ENCODE peak calls at places on chromosomes 3 and 15, in nine cellular contexts. O is stimulated activated CD4-positive, alpha-beta T cell treated with anti-CD3 and anti-CD28 coated beads, Interleukin-4, amount 100 ng/mL, for 24 hours; V is astrocyte of the hippocampus; H is hepatocyte; F is activated effector memory CD4-positive, alpha-beta T cell treated with Interleukin-2 at 50 U/mL for 16 hours; B is GM12865; I is HuH-7.5; G is brain pericyte; N is tibial artery. K is an unnamed sample.

GRCh38 chr15:85879334-85880163 is 84.8 kb upstream of the KLHL25 start:
- DNase-seq in I (no peak), F (no peak), O (no peak), N (no peak), V (no peak), B (no peak), H (peak; percentile 30), G (no peak), K (no peak)

GRCh38 chr15:63405159-63405558 is 23.5 kb upstream of the CA12 start:
- DNase-seq in V (no peak), B (no peak), I (no peak), O (no peak), N (no peak), G (no peak), F (no peak), H (no peak), K (no peak)

GRCh38 chr15:100093211-100094126 is 248.3 kb downstream of the ADAMTS17 start:
- DNase-seq in F (no peak), G (no peak), V (peak; percentile 70), I (no peak), B (no peak), H (no peak), O (no peak), N (no peak), K (no peak)

GRCh38 chr3:12798559-12799179 is 2.2 kb downstream of the CAND2 start:
- DNase-seq in N (no peak), I (no peak), V (no peak), B (no peak), H (no peak), G (no peak), O (no peak), F (no peak), K (no peak)

GRCh38 chr15:98649996-98650870 is 1.9 kb downstream of the IGF1R start:
- DNase-seq in N (peak; percentile 76), G (no peak), V (peak; percentile 61), F (peak; percentile 4), I (peak; percentile 58), B (peak; percentile 11), O (peak; percentile 42), H (peak; percentile 50), K (no peak)

GRCh38 chr3:16494906-16495580 is 18.5 kb downstream of the RFTN1 start:
- DNase-seq in F (no peak), B (no peak), N (no peak), G (no peak), H (no peak), V (no peak), I (no peak), O (no peak), K (no peak)

GRCh38 chr15:33125883-33126535 is 68.5 kb downstream of the FMN1 start:
- DNase-seq in H (no peak), N (no peak), I (no peak), O (no peak), G (no peak), F (no peak), V (no peak), B (no peak), K (no peak)

GRCh38 chr3:53255360-53255774 is 455 bp downstream of the TKT start:
- DNase-seq in F (peak; percentile 33), G (no peak), H (peak; percentile 64), B (peak; percentile 62), N (no peak), O (peak; percentile 39), I (no peak), V (peak; percentile 60), K (no peak)

GRCh38 chr15:95024388-95024787 is 793.0 kb downstream of the MCTP2 start:
- DNase-seq in H (peak; percentile 54), I (no peak), N (no peak), B (no peak), V (peak; percentile 12), F (no peak), O (no peak), G (peak; percentile 22), K (peak; percentile 5)

GRCh38 chr3:171965088-171965712 is 74.2 kb upstream of the FNDC3B start:
- DNase-seq in I (no peak), G (no peak), H (no peak), F (no peak), V (no peak), O (no peak), N (no peak), B (no peak), K (no peak)

GRCh38 chr15:67331676-67332075 is 77.1 kb downstream of the IQCH start:
- DNase-seq in F (no peak), N (no peak), O (no peak), B (no peak), G (no peak), H (no peak), V (peak; percentile 4), I (no peak), K (no peak)

GRCh38 chr3:108936924-108937689 is 16.6 kb downstream of the GUCA1C start:
- DNase-seq in B (no peak), I (no peak), F (no peak), V (no peak), O (no peak), H (no peak), N (no peak), G (no peak), K (no peak)

GRCh38 chr3:23867400-23867799 is 49.4 kb downstream of the NKIRAS1 start:
- DNase-seq in N (no peak), G (no peak), I (no peak), B (peak; percentile 26), F (no peak), H (no peak), O (no peak), V (no peak), K (no peak)

GRCh38 chr3:126468028-126468891 is 7.4 kb downstream of the ZXDC start:
- DNase-seq in B (no peak), O (no peak), F (no peak), H (peak; percentile 38), V (no peak), G (no peak), I (no peak), N (peak; percentile 52), K (no peak)

GRCh38 chr3:48406443-48407431 is 23.1 kb downstream of the PLXNB1 start:
- DNase-seq in N (peak; percentile 63), H (no peak), I (peak; percentile 6), O (peak; percentile 2), F (no peak), G (no peak), B (no peak), V (no peak), K (no peak)

GRCh38 chr3:53702776-53703175 is 143.4 kb downstream of the CHDH start:
- DNase-seq in O (no peak), B (no peak), V (no peak), N (no peak), H (no peak), I (no peak), F (no peak), G (no peak), K (no peak)

GRCh38 chr3:56494679-56495322 is 26.5 kb upstream of the ERC2 start:
- DNase-seq in B (peak; percentile 87), F (peak; percentile 45), H (peak; percentile 94), I (peak; percentile 33), N (peak; percentile 73), V (peak; percentile 92), O (peak; percentile 76), G (peak; percentile 33), K (peak; percentile 13)

GRCh38 chr3:55454611-55455010 is 32.5 kb downstream of the WNT5A start:
- DNase-seq in O (no peak), V (no peak), B (no peak), N (no peak), I (no peak), F (no peak), G (no peak), H (no peak), K (no peak)

GRCh38 chr3:40971191-40972168 is 227.8 kb upstream of the CTNNB1 start:
- DNase-seq in N (peak; percentile 89), H (peak; percentile 76), I (no peak), O (peak; percentile 26), G (peak; percentile 93), F (no peak), V (peak; percentile 82), B (peak; percentile 95), K (peak; percentile 13)

GRCh38 chr3:127669541-127670228 is 3.1 kb upstream of the ABTB1 start:
- DNase-seq in N (peak; percentile 62), B (no peak), H (no peak), O (no peak), I (no peak), G (no peak), V (no peak), F (no peak), K (no peak)

GRCh38 chr3:33883538-33884203 is 85.2 kb downstream of the PDCD6IP start:
- DNase-seq in I (no peak), F (no peak), N (no peak), O (peak; percentile 21), G (peak; percentile 16), H (peak; percentile 60), B (peak; percentile 51), V (peak; percentile 68), K (peak; percentile 19)

GRCh38 chr3:119542168-119542767 is 17.1 kb downstream of the CD80 start:
- DNase-seq in N (no peak), H (no peak), I (no peak), G (no peak), O (no peak), B (no peak), V (no peak), F (no peak), K (no peak)

GRCh38 chr3:190261015-190261414 is 61.2 kb downstream of the CLDN1 start:
- DNase-seq in V (no peak), F (no peak), H (no peak), G (peak; percentile 46), B (no peak), I (no peak), N (no peak), O (no peak), K (no peak)

GRCh38 chr3:84108442-84108971 is 850.3 kb upstream of the CADM2 start:
- DNase-seq in F (no peak), V (peak; percentile 84), B (no peak), O (no peak), G (no peak), I (no peak), H (no peak), N (no peak), K (no peak)

GRCh38 chr3:62521464-62522105 is 148.2 kb upstream of the FEZF2 start:
- DNase-seq in H (no peak), O (no peak), F (no peak), I (no peak), B (no peak), N (no peak), G (no peak), V (no peak), K (no peak)

GRCh38 chr15:53197426-53197839 is 407.3 kb upstream of the ONECUT1 start:
- DNase-seq in I (peak; percentile 43), G (no peak), B (peak; percentile 75), H (peak; percentile 83), O (peak; percentile 11), F (no peak), V (peak; percentile 82), N (no peak), K (no peak)